ENCODE peak calls at places on chromosome 19, in four cellular contexts. N, B, G and Z are unnamed samples.

GRCh38 chr19:9941236-9941635 is 4.9 kb upstream of the OLFM2 start:
- DNase-seq in G (no peak), B (peak), N (no peak), Z (no peak)

GRCh38 chr19:16325161-16325527 is 518 bp downstream of the KLF2 start:
- DNase-seq in G (no peak), B (no peak), N (no peak), Z (no peak)

GRCh38 chr19:19956431-19957075 is 55.8 kb downstream of the ZNF93 start:
- DNase-seq in N (peak), B (no peak), G (no peak), Z (no peak)

GRCh38 chr19:32265991-32266390 is 79.4 kb upstream of the ZNF507 start:
- DNase-seq in G (no peak), B (no peak), N (no peak), Z (no peak)

GRCh38 chr19:48962029-48962848 is 2.9 kb upstream of the FTL start:
- DNase-seq in G (peak), N (peak), B (peak), Z (peak)

GRCh38 chr19:9039728-9040127 is 29.5 kb upstream of the MUC16 start:
- DNase-seq in N (no peak), G (no peak), B (no peak), Z (no peak)

GRCh38 chr19:34881982-34882381 is 44.7 kb upstream of the ZNF30 start:
- DNase-seq in N (no peak), B (peak), G (no peak), Z (no peak)

GRCh38 chr19:49400034-49400433 is 12.0 kb downstream of the KASH5 start:
- DNase-seq in B (peak), N (no peak), G (no peak), Z (no peak)

GRCh38 chr19:47094557-47095517 is 18.7 kb downstream of the ZC3H4 start:
- DNase-seq in N (no peak), G (no peak), B (no peak), Z (no peak)

GRCh38 chr19:7822910-7823515 is 7.0 kb upstream of the EVI5L start:
- DNase-seq in N (no peak), G (no peak), B (no peak), Z (no peak)

GRCh38 chr19:18894254-18895037 is 1.5 kb downstream of the CERS1 start:
- DNase-seq in N (peak), B (peak), G (peak), Z (peak)

GRCh38 chr19:33193864-33194362 is at the start of gene LRP3:
- DNase-seq in B (peak), N (peak), G (no peak), Z (peak)

GRCh38 chr19:17424743-17425365 is 5.0 kb downstream of the MVB12A start:
- DNase-seq in N (peak), B (peak), G (peak), Z (no peak)

GRCh38 chr19:2479556-2480194 is 3.7 kb downstream of the GADD45B start:
- DNase-seq in G (peak), N (no peak), B (peak), Z (no peak)

GRCh38 chr19:44003461-44004134 is 841 bp downstream of the ZNF230 start:
- DNase-seq in B (peak), G (peak), N (no peak), Z (no peak)

GRCh38 chr19:34269968-34270621 is 15.7 kb downstream of the GARRE1 start:
- DNase-seq in G (peak), B (peak), N (peak), Z (peak)